ENCODE peak calls at places on chromosomes 3 and 15, in six cellular contexts. G is activated T-cell treated with anti-CD3 and anti-CD28 coated beads, Interleukin-2, amount 50 U/mL, for 1 hour; D is colonic mucosa; I is activated CD4-positive, CD25-positive, alpha-beta regulatory T cell; R is esophagus muscularis mucosa; Q is glutamatergic neuron. S is an unnamed sample.

GRCh38 chr15:42728562-42728961 is 8.4 kb downstream of the CDAN1 start:
- DNase-seq in G (no peak), D (no peak), I (no peak), R (no peak), Q (no peak), S (peak)

GRCh38 chr15:66739287-66739686 is 37.3 kb downstream of the SMAD6 start:
- DNase-seq in G (no peak), D (no peak), I (no peak), R (no peak), Q (no peak), S (no peak)

GRCh38 chr15:44668925-44669324 is 5.5 kb upstream of the SPG11 start:
- DNase-seq in G (no peak), D (no peak), I (no peak), R (no peak), Q (no peak), S (no peak)

GRCh38 chr3:57017481-57017880 is 43.0 kb upstream of the SPATA12 start:
- DNase-seq in G (no peak), D (no peak), I (no peak), R (no peak), Q (no peak), S (peak)

GRCh38 chr15:93861413-93861812 is 369.9 kb upstream of the MCTP2 start:
- DNase-seq in G (no peak), D (no peak), I (no peak), R (no peak), Q (no peak), S (no peak)

GRCh38 chr15:89335289-89336041 is 841 bp upstream of the POLG start:
- DNase-seq in G (no peak), D (peak), I (no peak), R (no peak), Q (peak), S (no peak)

GRCh38 chr15:69415381-69415780 is 1.2 kb downstream of the KIF23 start:
- DNase-seq in G (no peak), D (no peak), I (no peak), R (no peak), Q (no peak), S (no peak)

GRCh38 chr3:122576174-122576940 is 1.1 kb upstream of the PARP15 start:
- DNase-seq in G (no peak), D (no peak), I (no peak), R (no peak), Q (no peak), S (no peak)

GRCh38 chr15:85579011-85579701 is 198.8 kb downstream of the AKAP13 start:
- DNase-seq in G (no peak), D (peak), I (no peak), R (no peak), Q (no peak), S (no peak)

GRCh38 chr15:87609474-87609873 is 647.1 kb downstream of the NTRK3 start:
- DNase-seq in G (no peak), D (no peak), I (no peak), R (no peak), Q (no peak), S (no peak)

GRCh38 chr3:117322866-117323265 is 613.3 kb downstream of the TUSC7 start:
- DNase-seq in G (no peak), D (no peak), I (no peak), R (no peak), Q (no peak), S (no peak)

GRCh38 chr3:70779296-70779695 is 466.9 kb upstream of the MDFIC2 start:
- DNase-seq in G (no peak), D (no peak), I (no peak), R (no peak), Q (no peak), S (no peak)

GRCh38 chr3:193134895-193135294 is 106.1 kb upstream of the PLAAT1 start:
- DNase-seq in G (no peak), D (no peak), I (no peak), R (no peak), Q (no peak), S (no peak)

GRCh38 chr3:147462856-147463255 is 53.7 kb downstream of the ZIC1 start:
- DNase-seq in G (no peak), D (no peak), I (no peak), R (no peak), Q (no peak), S (no peak)

GRCh38 chr3:34206996-34207395 is 408.6 kb downstream of the PDCD6IP start:
- DNase-seq in G (no peak), D (no peak), I (no peak), R (no peak), Q (no peak), S (no peak)

GRCh38 chr15:81293728-81294500 is 30.0 kb downstream of the STARD5 start:
- DNase-seq in G (peak), D (no peak), I (peak), R (no peak), Q (no peak), S (no peak)